ENCODE peak calls at places on chromosomes 5 and 9, in five cellular contexts. X, F, M, I and H are unnamed samples.

GRCh38 chr5:36017622-36018021 is 26.4 kb upstream of the UGT3A1 start:
- DNase-seq in M (no peak), X (no peak), F (no peak), I (no peak), H (no peak)

GRCh38 chr5:124980174-124980941 is 233.9 kb upstream of the ZNF608 start:
- DNase-seq in F (no peak), X (no peak), M (no peak), I (no peak), H (no peak)

GRCh38 chr5:100792781-100793180 is 110.3 kb downstream of the ST8SIA4 start:
- DNase-seq in F (no peak), I (no peak), X (no peak), M (no peak), H (no peak)

GRCh38 chr9:130661461-130662098 is 2.8 kb upstream of the PRDM12 start:
- DNase-seq in I (no peak), F (no peak), M (no peak), X (no peak), H (no peak)

GRCh38 chr9:14298607-14299022 is 15.3 kb downstream of the NFIB start:
- DNase-seq in F (peak; percentile 68), I (no peak), X (no peak), M (no peak), H (no peak)

GRCh38 chr9:105026451-105026850 is 98.5 kb upstream of the ABCA1 start:
- DNase-seq in M (peak; percentile 79), I (no peak), X (no peak), F (no peak), H (no peak)

GRCh38 chr9:10387282-10387681 is 225.5 kb downstream of the PTPRD start:
- DNase-seq in I (no peak), X (no peak), F (no peak), M (no peak), H (no peak)

GRCh38 chr5:88925692-88926490 is 42.9 kb upstream of the MEF2C start:
- DNase-seq in M (peak; percentile 47), F (no peak), X (no peak), I (no peak), H (no peak)

GRCh38 chr5:143494162-143494561 is 90.7 kb upstream of the NR3C1 start:
- DNase-seq in I (no peak), X (no peak), F (peak; percentile 28), M (peak; percentile 94), H (peak; percentile 78)

GRCh38 chr9:121476156-121476555 is 23.5 kb downstream of the GGTA1 start:
- DNase-seq in X (no peak), F (no peak), I (no peak), M (no peak), H (no peak)

GRCh38 chr5:40486437-40487270 is 193.1 kb upstream of the PTGER4 start:
- DNase-seq in F (no peak), X (no peak), M (peak; percentile 29), I (no peak), H (no peak)

GRCh38 chr5:95392593-95393182 is 1.5 kb downstream of the FAM81B start:
- DNase-seq in X (no peak), F (peak; percentile 67), I (no peak), M (no peak), H (peak; percentile 34)

GRCh38 chr5:172502410-172502809 is 48.1 kb upstream of the SH3PXD2B start:
- DNase-seq in I (peak; percentile 19), X (no peak), F (no peak), M (no peak), H (no peak)

GRCh38 chr9:94804917-94805544 is 78.5 kb downstream of the AOPEP start:
- DNase-seq in M (no peak), F (peak; percentile 29), X (no peak), I (no peak), H (peak; percentile 55)

GRCh38 chr9:90665072-90665471 is 22.4 kb upstream of the DIRAS2 start:
- DNase-seq in F (no peak), I (no peak), M (no peak), X (no peak), H (no peak)

GRCh38 chr5:159061186-159061796 is 38.4 kb downstream of the EBF1 start:
- DNase-seq in F (peak; percentile 45), M (peak; percentile 78), X (no peak), I (no peak), H (peak; percentile 17)

GRCh38 chr9:3497406-3497805 is 28.4 kb downstream of the RFX3 start:
- DNase-seq in M (peak; percentile 73), I (no peak), F (peak; percentile 52), X (no peak), H (no peak)

GRCh38 chr9:96073531-96074284 is 198.2 kb downstream of the ERCC6L2 start:
- DNase-seq in I (no peak), X (no peak), F (no peak), M (no peak), H (peak; percentile 26)

GRCh38 chr9:109349431-109349846 is 28.6 kb upstream of the EPB41L4B start:
- DNase-seq in X (no peak), I (no peak), M (peak; percentile 89), F (no peak), H (peak; percentile 57)

GRCh38 chr9:127185931-127186781 is 63.7 kb upstream of the ANGPTL2 start:
- DNase-seq in X (no peak), F (peak; percentile 77), M (peak; percentile 84), I (peak; percentile 74), H (no peak)

GRCh38 chr5:107263387-107264003 is 407.2 kb downstream of the EFNA5 start:
- DNase-seq in I (no peak), X (no peak), F (no peak), M (no peak), H (no peak)

GRCh38 chr5:159571501-159572244 is 241.4 kb upstream of the IL12B start:
- DNase-seq in I (no peak), F (no peak), X (no peak), M (no peak), H (peak; percentile 25)

GRCh38 chr5:117188207-117188606 is 613.6 kb upstream of the SEMA6A start:
- DNase-seq in M (no peak), F (no peak), X (no peak), I (no peak), H (no peak)

DNA sequence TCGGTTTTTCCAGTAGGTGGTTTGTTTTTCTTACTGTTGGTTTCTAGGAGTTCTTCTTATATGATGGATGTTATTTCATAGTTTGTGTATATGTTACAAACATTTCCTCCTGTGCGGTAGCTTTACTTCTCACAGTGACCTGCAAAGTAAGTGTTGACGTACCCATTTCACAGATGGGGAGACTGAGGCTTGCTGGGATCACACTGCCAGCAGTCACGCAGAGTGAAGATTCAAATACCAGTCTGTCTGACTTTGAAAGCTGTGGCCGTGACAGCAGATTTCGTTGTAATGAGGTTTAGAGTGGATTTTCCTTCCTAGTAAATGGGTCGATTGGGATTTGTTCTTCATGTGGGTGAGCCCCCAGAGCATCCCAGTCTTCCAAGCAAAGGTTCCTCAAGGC is 13.0 kb downstream of the DBH start:
- DNase-seq in I (no peak), X (no peak), M (no peak), F (no peak), H (no peak)
- TF ChIP-seq CTCF in I (no peak), X (no peak), M (no peak), F (no peak), H (no peak)

GRCh38 chr5:39068099-39068498 is 6.1 kb downstream of the RICTOR start:
- DNase-seq in I (no peak), X (no peak), F (no peak), M (no peak), H (no peak)
- H3K27ac ChIP-seq in I (no peak overlapping the region), X (no peak overlapping the region), F (no peak overlapping the region), M (no peak overlapping the region), H (no peak overlapping the region)

GRCh38 chr5:135204151-135204600 is 170.1 kb upstream of the PITX1 start:
- DNase-seq in M (peak; percentile 53), F (peak; percentile 5), X (no peak), I (no peak), H (no peak)

GRCh38 chr5:135203593-135204036 is 169.6 kb upstream of the PITX1 start:
- DNase-seq in X (no peak), I (no peak), F (no peak), M (no peak), H (no peak)

GRCh38 chr5:135207866-135208265 is 173.8 kb upstream of the PITX1 start:
- DNase-seq in X (no peak), M (no peak), I (peak; percentile 6), F (no peak), H (no peak)

GRCh38 chr5:135206862-135207261 is 172.8 kb upstream of the PITX1 start:
- DNase-seq in X (no peak), M (no peak), F (no peak), I (peak; percentile 12), H (no peak)

DNA sequence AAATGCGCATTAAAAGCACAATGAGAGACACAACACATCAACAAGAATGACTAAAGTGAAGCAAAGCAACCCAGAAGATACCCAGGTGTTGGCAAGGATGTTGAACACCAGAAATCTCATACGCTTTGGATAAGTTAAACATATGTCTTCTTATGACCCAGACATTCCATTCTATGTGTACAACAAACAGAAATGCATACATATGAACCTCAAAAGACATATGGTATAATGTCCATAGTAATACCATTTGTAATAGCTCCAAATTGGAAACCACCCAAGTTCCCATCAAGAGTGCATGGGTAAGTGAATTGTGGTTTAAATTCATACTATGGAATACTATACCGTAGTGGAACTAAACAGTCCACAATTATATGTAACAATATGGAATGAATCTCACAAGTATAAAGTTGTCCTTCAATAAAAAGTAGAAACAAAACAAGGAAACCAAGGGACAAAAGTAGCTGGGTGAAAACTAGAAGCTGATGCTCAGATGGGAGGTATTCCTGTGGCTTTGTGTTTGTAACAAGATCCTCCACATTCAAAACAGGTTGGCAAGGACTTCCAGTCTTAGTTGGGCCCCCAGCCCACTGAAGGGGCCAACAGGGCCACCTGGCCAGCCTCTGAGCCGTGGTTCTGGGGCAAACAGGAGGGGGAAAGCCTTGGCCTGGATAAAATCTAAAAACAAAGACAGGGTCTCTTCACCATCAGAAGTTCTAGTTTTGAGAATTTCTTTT is 171.8 kb upstream of the PITX1 start:
- DNase-seq in I (no peak), F (no peak), X (no peak), M (peak; percentile 87), H (no peak)
- TF ChIP-seq CTCF in I (no peak), F (no peak), X (no peak), M (no peak), H (no peak)

GRCh38 chr9:76115982-76116646 is 225.6 kb downstream of the PCSK5 start:
- DNase-seq in F (no peak), X (no peak), I (no peak), M (no peak), H (no peak)
- H3K27ac ChIP-seq in F (no peak overlapping the region), X (no peak overlapping the region), I (no peak overlapping the region), M (no peak overlapping the region), H (no peak overlapping the region)

DNA sequence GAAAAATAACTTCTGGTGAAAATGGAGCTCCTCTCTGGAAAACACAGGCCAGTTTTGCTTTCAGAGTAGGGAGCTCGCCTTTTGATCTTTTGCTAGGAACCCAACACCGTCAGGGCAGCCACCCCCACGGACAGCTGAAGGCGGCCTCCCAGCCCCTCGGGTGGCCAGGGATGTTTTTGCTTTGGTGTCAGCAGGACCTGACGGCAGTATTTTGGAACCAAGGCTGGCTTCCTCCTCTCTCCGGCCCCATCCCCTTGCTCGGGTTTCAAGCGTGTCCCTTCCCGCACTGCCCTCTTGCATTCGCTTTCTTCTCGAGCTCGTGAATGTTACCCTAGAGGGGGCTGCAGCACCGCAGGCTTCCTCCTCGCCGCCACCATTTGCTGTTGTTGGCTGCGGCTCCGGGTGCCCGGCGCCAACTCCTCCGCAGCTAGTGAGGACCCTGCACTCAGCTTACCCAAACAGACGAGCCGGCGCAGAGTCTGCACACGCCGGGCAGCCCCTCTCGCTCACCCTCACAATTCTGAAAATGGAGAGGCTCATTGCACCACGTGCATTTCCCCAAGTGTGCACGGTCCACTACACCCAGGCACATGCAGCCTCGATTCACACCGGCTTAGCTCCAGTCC is 35.5 kb upstream of the ADAMTSL1 start:
- DNase-seq in F (peak; percentile 83), X (no peak), I (peak; percentile 62), M (peak; percentile 44), H (no peak)
- TF ChIP-seq CTCF in F (peak; percentile 31), X (no peak), I (no peak), M (peak; percentile 41), H (no peak)